ENCODE peak calls at places on chromosomes 2 and 18, in seven cellular contexts. H is activated T-helper 1 cell treated with anti-CD3 and anti-CD28 coated beads, Interleukin-2, amount 50 U/mL, for 16 hours; L is psoas muscle; G is body of pancreas; U is endothelial cell; E is natural killer cell treated with Interleukin-12 subunit alpha and Interleukin-12 subunit beta and Interleukin-15 and Interleukin-18, amount 100 ng/mL, for 72 hours; V is stromal cell of bone marrow. Y is an unnamed sample.

GRCh38 chr18:21703241-21703820 is 1.2 kb downstream of the ABHD3 start:
- DNase-seq in H (no peak), L (no peak), G (peak; percentile 29), U (no peak), E (no peak), V (no peak), Y (no peak)

GRCh38 chr2:48114256-48114655 is 208.0 kb upstream of the FBXO11 start:
- DNase-seq in H (no peak), L (no peak), G (peak; percentile 13), U (no peak), E (no peak), V (no peak), Y (no peak)

GRCh38 chr18:79889569-79889968 is 61.9 kb downstream of the SLC66A2 start:
- DNase-seq in H (no peak), L (no peak), G (no peak), U (no peak), E (no peak), V (no peak), Y (no peak)

GRCh38 chr2:69100220-69100723 is 87.3 kb downstream of the ANTXR1 start:
- DNase-seq in H (no peak), L (peak; percentile 63), G (peak; percentile 12), U (no peak), E (no peak), V (no peak), Y (no peak)

GRCh38 chr18:48521723-48522122 is 17.1 kb upstream of the CTIF start:
- DNase-seq in H (no peak), L (no peak), G (no peak), U (no peak), E (no peak), V (no peak), Y (no peak)

GRCh38 chr18:78980279-78980771 is 707 bp downstream of the SALL3 start:
- DNase-seq in H (no peak), L (no peak), G (no peak), U (peak; percentile 43), E (no peak), V (no peak), Y (no peak)

GRCh38 chr2:218743072-218743471 is 32.4 kb downstream of the TTLL4 start:
- DNase-seq in H (no peak), L (no peak), G (no peak), U (no peak), E (no peak), V (no peak), Y (no peak)

GRCh38 chr2:200171761-200172482 is 134.6 kb upstream of the SPATS2L start:
- DNase-seq in H (no peak), L (no peak), G (no peak), U (no peak), E (no peak), V (no peak), Y (no peak)

GRCh38 chr18:22848618-22849017 is 84.5 kb upstream of the RBBP8 start:
- DNase-seq in H (no peak), L (no peak), G (no peak), U (no peak), E (no peak), V (peak; percentile 45), Y (no peak)

GRCh38 chr2:170396799-170397459 is 219.0 kb downstream of the MYO3B start:
- DNase-seq in H (no peak), L (no peak), G (no peak), U (no peak), E (no peak), V (no peak), Y (no peak)

GRCh38 chr2:181472990-181473389 is 15.8 kb downstream of the ITGA4 start:
- DNase-seq in H (no peak), L (no peak), G (no peak), U (no peak), E (no peak), V (no peak), Y (no peak)

Y was measured in right lobe of liver.